ENCODE peak calls at places on chromosomes 4 and X, in six cellular contexts. One of them, this sample, is unnamed.

GRCh38 chr4:112731715-112732114 is 94.8 kb downstream of the LARP7 start:
- DNase-seq in GM12892: no peak
- DNase-seq in GM12878: no peak
- DNase-seq in K562: no peak
- DNase-seq in H1: no peak
- DNase-seq in HepG2: no peak
- DNase-seq in this sample: no peak

GRCh38 chr4:104494822-104495559 is at the start of gene CXXC4:
- DNase-seq in GM12892: no peak
- DNase-seq in GM12878: no peak
- DNase-seq in K562: peak
- DNase-seq in H1: peak
- DNase-seq in HepG2: peak
- DNase-seq in this sample: peak

GRCh38 chr4:19774690-19775256 is 476.9 kb upstream of the SLIT2 start:
- DNase-seq in GM12892: no peak
- DNase-seq in GM12878: no peak
- DNase-seq in K562: no peak
- DNase-seq in H1: no peak
- DNase-seq in HepG2: no peak
- DNase-seq in this sample: no peak

GRCh38 chrX:100410083-100410590 is at the start of gene PCDH19:
- DNase-seq in GM12892: peak
- DNase-seq in GM12878: no peak
- DNase-seq in K562: no peak
- DNase-seq in H1: no peak
- DNase-seq in HepG2: no peak
- DNase-seq in this sample: no peak

GRCh38 chrX:145818522-145819075 is 970 bp downstream of the SLITRK2 start:
- DNase-seq in GM12892: no peak
- DNase-seq in GM12878: no peak
- DNase-seq in K562: no peak
- DNase-seq in H1: no peak
- DNase-seq in HepG2: no peak
- DNase-seq in this sample: no peak

GRCh38 chr4:106315476-106315967 is 487 bp downstream of the TBCK start:
- DNase-seq in GM12892: no peak
- DNase-seq in GM12878: no peak
- DNase-seq in K562: peak
- DNase-seq in H1: no peak
- DNase-seq in HepG2: peak
- DNase-seq in this sample: peak

GRCh38 chrX:53939127-53939526 is 105.1 kb downstream of the PHF8 start:
- DNase-seq in GM12892: no peak
- DNase-seq in GM12878: no peak
- DNase-seq in K562: no peak
- DNase-seq in H1: no peak
- DNase-seq in HepG2: no peak
- DNase-seq in this sample: no peak

GRCh38 chrX:53445977-53446376 is 11.8 kb upstream of the HSD17B10 start:
- DNase-seq in GM12892: peak
- DNase-seq in GM12878: no peak
- DNase-seq in K562: peak
- DNase-seq in H1: no peak
- DNase-seq in HepG2: peak
- DNase-seq in this sample: no peak

GRCh38 chr4:8582436-8582835 is 2.2 kb downstream of the GPR78 start:
- DNase-seq in GM12892: no peak
- DNase-seq in GM12878: no peak
- DNase-seq in K562: no peak
- DNase-seq in H1: no peak
- DNase-seq in HepG2: no peak
- DNase-seq in this sample: no peak

GRCh38 chr4:5686338-5686737 is 22.0 kb downstream of the EVC2 start:
- DNase-seq in GM12892: no peak
- DNase-seq in GM12878: no peak
- DNase-seq in K562: no peak
- DNase-seq in H1: no peak
- DNase-seq in HepG2: no peak
- DNase-seq in this sample: no peak

GRCh38 chr4:48071171-48071570 is 54.6 kb downstream of the NIPAL1 start:
- DNase-seq in GM12892: no peak
- DNase-seq in GM12878: no peak
- DNase-seq in K562: no peak
- DNase-seq in H1: no peak
- DNase-seq in HepG2: no peak
- DNase-seq in this sample: no peak

GRCh38 chr4:180828455-180829018 is 1414.7 kb upstream of the TENM3 start:
- DNase-seq in GM12892: no peak
- DNase-seq in GM12878: no peak
- DNase-seq in K562: no peak
- DNase-seq in H1: no peak
- DNase-seq in HepG2: peak
- DNase-seq in this sample: no peak

GRCh38 chr4:73139245-73139644 is 69.7 kb upstream of the COX18 start:
- DNase-seq in GM12892: no peak
- DNase-seq in GM12878: no peak
- DNase-seq in K562: no peak
- DNase-seq in H1: no peak
- DNase-seq in HepG2: no peak
- DNase-seq in this sample: no peak

GRCh38 chr4:143351149-143351691 is 14.5 kb downstream of the GAB1 start:
- DNase-seq in GM12892: no peak
- DNase-seq in GM12878: no peak
- DNase-seq in K562: no peak
- DNase-seq in H1: no peak
- DNase-seq in HepG2: no peak
- DNase-seq in this sample: no peak

GRCh38 chr4:179485781-179486180 is 2043.5 kb upstream of the AGA start:
- DNase-seq in GM12892: no peak
- DNase-seq in GM12878: no peak
- DNase-seq in K562: no peak
- DNase-seq in H1: no peak
- DNase-seq in HepG2: no peak
- DNase-seq in this sample: no peak

GRCh38 chr4:8792491-8792890 is 79.1 kb downstream of the HMX1 start:
- DNase-seq in GM12892: no peak
- DNase-seq in GM12878: no peak
- DNase-seq in K562: no peak
- DNase-seq in H1: no peak
- DNase-seq in HepG2: no peak
- DNase-seq in this sample: no peak

GRCh38 chr4:1593881-1594345 is 90.2 kb downstream of the FAM53A start:
- DNase-seq in GM12892: no peak
- DNase-seq in GM12878: no peak
- DNase-seq in K562: peak
- DNase-seq in H1: no peak
- DNase-seq in HepG2: no peak
- DNase-seq in this sample: no peak

GRCh38 chr4:167196386-167196785 is 37.9 kb downstream of the SPOCK3 start:
- DNase-seq in GM12892: no peak
- DNase-seq in GM12878: no peak
- DNase-seq in K562: no peak
- DNase-seq in H1: no peak
- DNase-seq in HepG2: peak
- DNase-seq in this sample: no peak

GRCh38 chr4:101169044-101170014 is 178.0 kb downstream of the PPP3CA start:
- DNase-seq in GM12892: no peak
- DNase-seq in GM12878: peak
- DNase-seq in K562: peak
- DNase-seq in H1: peak
- DNase-seq in HepG2: peak
- DNase-seq in this sample: no peak

GRCh38 chrX:50697691-50698090 is 116.3 kb downstream of the SHROOM4 start:
- DNase-seq in GM12892: no peak
- DNase-seq in GM12878: no peak
- DNase-seq in K562: no peak
- DNase-seq in H1: no peak
- DNase-seq in HepG2: no peak
- DNase-seq in this sample: no peak

GRCh38 chrX:117990438-117990837 is 126.2 kb downstream of the KLHL13 start:
- DNase-seq in GM12892: no peak
- DNase-seq in GM12878: no peak
- DNase-seq in K562: no peak
- DNase-seq in H1: no peak
- DNase-seq in HepG2: no peak
- DNase-seq in this sample: no peak

DNA sequence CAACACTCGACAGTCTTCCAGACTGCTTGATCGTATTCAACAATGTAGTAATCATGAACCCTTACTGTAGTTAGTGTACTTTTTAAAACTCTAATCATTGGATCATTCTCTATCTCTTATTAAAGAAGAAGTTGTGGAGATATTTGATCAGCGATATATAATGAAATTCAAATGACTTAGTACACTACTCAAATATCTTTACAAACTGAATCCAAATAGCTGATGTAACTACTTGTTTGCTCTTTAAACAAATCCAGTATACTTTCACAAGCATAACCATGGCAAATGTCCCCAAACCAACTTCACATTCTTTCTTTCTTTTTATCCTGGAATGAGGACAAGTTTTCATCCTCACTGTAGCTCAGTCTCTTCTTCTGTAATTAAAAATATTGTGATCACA is 1569.9 kb upstream of the ADGRL3 start:
- DNase-seq in GM12892: no peak
- DNase-seq in GM12878: no peak
- DNase-seq in K562: no peak
- DNase-seq in H1: no peak
- DNase-seq in HepG2: no peak
- DNase-seq in this sample: no peak
- TF ChIP-seq TAF1 in GM12892: no peak
- TF ChIP-seq TAF1 in GM12878: no peak
- TF ChIP-seq TAF1 in K562: no peak
- TF ChIP-seq TAF1 in H1: no peak
- TF ChIP-seq TAF1 in HepG2: no peak
- TF ChIP-seq TAF1 in this sample: no peak

GRCh38 chr4:70903282-70903603 is 1.1 kb downstream of the MOB1B start:
- DNase-seq in GM12892: no peak
- DNase-seq in GM12878: no peak
- DNase-seq in K562: peak
- DNase-seq in H1: no peak
- DNase-seq in HepG2: no peak
- DNase-seq in this sample: no peak

GRCh38 chr4:70901607-70901983 is 574 bp upstream of the MOB1B start:
- DNase-seq in GM12892: no peak
- DNase-seq in GM12878: no peak
- DNase-seq in K562: no peak
- DNase-seq in H1: no peak
- DNase-seq in HepG2: peak
- DNase-seq in this sample: no peak

GRCh38 chr4:70902577-70903281 is 560 bp downstream of the MOB1B start:
- DNase-seq in GM12892: peak
- DNase-seq in GM12878: no peak
- DNase-seq in K562: peak
- DNase-seq in H1: no peak
- DNase-seq in HepG2: no peak
- DNase-seq in this sample: peak

DNA sequence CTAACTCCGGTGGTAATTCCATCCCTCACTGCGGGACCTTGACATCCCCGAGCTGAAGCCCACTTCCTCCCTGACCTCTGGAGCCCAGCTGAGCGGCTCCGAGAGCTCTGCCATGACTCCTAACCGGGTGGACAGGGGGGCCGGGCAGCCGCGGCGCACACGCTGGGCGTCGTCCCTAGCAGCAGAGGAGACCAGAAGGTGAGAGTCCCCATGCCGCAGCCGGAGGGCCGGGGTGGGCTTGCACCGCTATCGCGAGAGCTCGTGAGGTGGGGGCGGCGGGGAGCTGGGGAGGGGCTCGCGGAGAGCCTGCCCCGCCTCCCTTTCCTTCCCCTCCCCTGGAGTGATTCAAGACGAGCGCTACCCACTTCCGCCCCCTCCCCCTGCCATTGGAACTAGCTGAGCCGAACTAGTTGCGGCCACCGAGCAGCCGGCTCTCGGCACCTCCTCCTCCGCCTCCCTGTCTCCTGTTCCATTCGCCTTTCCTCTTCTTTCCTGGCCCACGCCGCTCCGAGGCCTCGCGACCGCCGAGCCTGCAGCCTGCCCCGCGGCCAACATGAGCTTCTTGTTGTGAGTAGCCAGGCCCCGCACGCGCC is at the start of gene MOB1B:
- DNase-seq in GM12892: peak
- DNase-seq in GM12878: peak
- DNase-seq in K562: peak
- DNase-seq in H1: peak
- DNase-seq in HepG2: peak
- DNase-seq in this sample: peak
- TF ChIP-seq POLR2A in GM12892: peak
- TF ChIP-seq POLR2A in GM12878: peak
- TF ChIP-seq POLR2A in K562: peak
- TF ChIP-seq POLR2A in H1: peak
- TF ChIP-seq POLR2A in HepG2: peak
- TF ChIP-seq POLR2A in this sample: peak

GRCh38 chrX:104098151-104098808 is 14.0 kb upstream of the ZCCHC18 start:
- DNase-seq in GM12892: no peak
- DNase-seq in GM12878: no peak
- DNase-seq in K562: peak
- DNase-seq in H1: no peak
- DNase-seq in HepG2: peak
- DNase-seq in this sample: no peak
- TF ChIP-seq POLR2AphosphoS5 in GM12892: no peak
- TF ChIP-seq POLR2AphosphoS5 in GM12878: no peak
- TF ChIP-seq POLR2AphosphoS5 in K562: no peak
- TF ChIP-seq POLR2AphosphoS5 in H1: no peak
- TF ChIP-seq POLR2AphosphoS5 in HepG2: no peak
- TF ChIP-seq POLR2AphosphoS5 in this sample: no peak

GRCh38 chrX:12989456-12989855 is 14.5 kb downstream of the TMSB4X start:
- DNase-seq in GM12892: no peak
- DNase-seq in GM12878: no peak
- DNase-seq in K562: no peak
- DNase-seq in H1: no peak
- DNase-seq in HepG2: no peak
- DNase-seq in this sample: no peak

GRCh38 chrX:12987900-12988594 is 13.1 kb downstream of the TMSB4X start:
- DNase-seq in GM12892: no peak
- DNase-seq in GM12878: no peak
- DNase-seq in K562: no peak
- DNase-seq in H1: no peak
- DNase-seq in HepG2: peak
- DNase-seq in this sample: no peak

GRCh38 chrX:12986886-12987285 is 12.0 kb downstream of the TMSB4X start:
- DNase-seq in GM12892: no peak
- DNase-seq in GM12878: no peak
- DNase-seq in K562: no peak
- DNase-seq in H1: no peak
- DNase-seq in HepG2: no peak
- DNase-seq in this sample: no peak

GRCh38 chrX:12987340-12987739 is 12.4 kb downstream of the TMSB4X start:
- DNase-seq in GM12892: no peak
- DNase-seq in GM12878: no peak
- DNase-seq in K562: no peak
- DNase-seq in H1: no peak
- DNase-seq in HepG2: no peak
- DNase-seq in this sample: no peak

DNA sequence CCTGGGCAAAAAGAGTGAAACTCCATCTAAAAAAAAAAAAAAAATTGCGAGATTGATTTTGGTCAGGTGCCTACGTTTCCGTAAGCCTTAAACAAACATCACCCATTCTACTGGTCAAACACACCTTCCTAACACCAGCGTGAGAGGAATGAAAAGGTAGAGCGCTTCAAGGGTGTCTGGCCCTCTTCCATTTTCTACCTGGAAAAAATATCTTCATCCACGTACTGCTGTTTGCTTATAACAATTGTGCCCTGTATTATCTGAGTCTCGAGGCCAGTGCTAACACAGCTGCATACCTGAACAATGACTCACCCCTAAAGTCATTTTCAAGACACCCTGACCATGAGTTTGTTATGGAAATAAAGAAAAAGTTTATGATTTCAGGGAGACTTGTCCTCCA is 13.9 kb downstream of the TMSB4X start:
- DNase-seq in GM12892: no peak
- DNase-seq in GM12878: no peak
- DNase-seq in K562: peak
- DNase-seq in H1: no peak
- DNase-seq in HepG2: peak
- DNase-seq in this sample: no peak
- TF ChIP-seq TAF1 in GM12892: no peak
- TF ChIP-seq TAF1 in GM12878: no peak
- TF ChIP-seq TAF1 in K562: no peak
- TF ChIP-seq TAF1 in H1: no peak
- TF ChIP-seq TAF1 in HepG2: no peak
- TF ChIP-seq TAF1 in this sample: no peak